ENCODE peak calls at places on chromosome 16, in nine cellular contexts. M is RWPE1, B is lung, V is lower lobe of right lung, A is sigmoid colon, J is heart right ventricle, Y is heart left ventricle, Q is upper lobe of right lung, P is uterus. O is an unnamed sample.

GRCh38 chr16:87792205-87792565 is 26.4 kb upstream of the KLHDC4 start:
- DNase-seq in M (no peak), B (no peak), V (no peak), A (no peak), J (no peak), Y (no peak), Q (no peak), P (no peak), O (no peak)

GRCh38 chr16:12758031-12758669 is 45.5 kb downstream of the CPPED1 start:
- DNase-seq in M (no peak), B (no peak), V (no peak), A (no peak), J (no peak), Y (no peak), Q (no peak), P (no peak), O (no peak)

GRCh38 chr16:3938471-3938842 is 57.9 kb upstream of the CREBBP start:
- DNase-seq in M (no peak), B (no peak), V (no peak), A (peak), J (no peak), Y (no peak), Q (peak), P (no peak), O (no peak)

GRCh38 chr16:70634861-70635260 is 11.5 kb upstream of the IL34 start:
- DNase-seq in M (no peak), B (no peak), V (no peak), A (no peak), J (no peak), Y (no peak), Q (no peak), P (no peak), O (no peak)

GRCh38 chr16:65876200-65876498 is 490.3 kb upstream of the CDH5 start:
- DNase-seq in M (no peak), B (no peak), V (no peak), A (no peak), J (no peak), Y (no peak), Q (no peak), P (no peak), O (no peak)

GRCh38 chr16:4511441-4512082 is 27.0 kb downstream of the CDIP1 start:
- DNase-seq in M (peak), B (peak), V (no peak), A (no peak), J (peak), Y (peak), Q (no peak), P (no peak), O (no peak)

GRCh38 chr16:21643787-21644186 is 8.6 kb downstream of the IGSF6 start:
- DNase-seq in M (no peak), B (no peak), V (no peak), A (no peak), J (no peak), Y (no peak), Q (no peak), P (no peak), O (no peak)

GRCh38 chr16:60203525-60204124 is 1469.5 kb upstream of the GOT2 start:
- DNase-seq in M (peak), B (no peak), V (no peak), A (no peak), J (no peak), Y (no peak), Q (no peak), P (no peak), O (no peak)

GRCh38 chr16:3501783-3502400 is 1.1 kb downstream of the CLUAP1 start:
- DNase-seq in M (no peak), B (no peak), V (peak), A (peak), J (no peak), Y (no peak), Q (peak), P (no peak), O (no peak)

GRCh38 chr16:9256196-9256595 is 164.8 kb downstream of the HAPSTR1 start:
- DNase-seq in M (peak), B (no peak), V (peak), A (no peak), J (peak), Y (no peak), Q (no peak), P (no peak), O (no peak)

GRCh38 chr16:10078541-10078949 is 103.7 kb downstream of the GRIN2A start:
- DNase-seq in M (no peak), B (no peak), V (no peak), A (no peak), J (no peak), Y (no peak), Q (no peak), P (no peak), O (no peak)

GRCh38 chr16:70523013-70523620 is at the start of gene COG4:
- DNase-seq in M (peak), B (peak), V (peak), A (peak), J (peak), Y (peak), Q (peak), P (peak), O (peak)

GRCh38 chr16:11128211-11129123 is 127.5 kb downstream of the SOCS1 start:
- DNase-seq in M (no peak), B (no peak), V (no peak), A (peak), J (peak), Y (peak), Q (no peak), P (peak), O (no peak)

GRCh38 chr16:83808573-83809014 is 816 bp downstream of the HSBP1 start:
- DNase-seq in M (no peak), B (no peak), V (no peak), A (no peak), J (no peak), Y (no peak), Q (no peak), P (no peak), O (no peak)

GRCh38 chr16:25978227-25978626 is 286.5 kb downstream of the HS3ST4 start:
- DNase-seq in M (no peak), B (no peak), V (no peak), A (no peak), J (no peak), Y (no peak), Q (no peak), P (no peak), O (no peak)

DNA sequence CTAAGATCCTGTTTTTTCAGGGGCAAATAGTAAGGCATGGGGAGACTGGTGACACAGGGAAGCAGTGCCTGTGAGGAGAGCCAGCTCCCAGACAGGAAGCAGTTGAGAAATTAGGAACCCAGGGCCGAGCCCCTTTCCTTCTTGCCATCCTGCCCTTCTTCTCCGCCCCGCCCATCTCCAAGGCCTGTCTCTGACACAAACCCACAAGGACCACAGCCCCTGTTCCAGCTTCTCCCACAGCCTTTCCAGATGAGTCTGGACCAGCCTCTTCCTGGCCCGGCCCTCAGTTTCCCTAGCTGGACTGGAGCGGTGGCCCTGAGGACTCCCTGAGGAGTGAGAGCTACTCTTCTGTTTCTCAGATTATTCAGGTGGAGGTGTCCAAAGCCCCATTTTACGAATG is 9.9 kb downstream of the CCDC102A start:
- DNase-seq in M (no peak), B (no peak), V (no peak), A (no peak), J (no peak), Y (no peak), Q (no peak), P (no peak), O (no peak)
- H3K27ac ChIP-seq in M (no peak), B (no peak), V (no peak), A (no peak), J (no peak), Y (no peak), Q (no peak), P (no peak), O (no peak)

GRCh38 chr16:27374231-27374793 is 27.7 kb upstream of the IL21R start:
- DNase-seq in M (no peak), B (no peak), V (no peak), A (no peak), J (no peak), Y (peak), Q (no peak), P (no peak), O (no peak)
- H3K27ac ChIP-seq in M (no peak), B (no peak), V (peak), A (no peak), J (no peak), Y (no peak), Q (peak), P (peak), O (no peak)

GRCh38 chr16:29009050-29009837 is 24.4 kb downstream of the LAT start:
- DNase-seq in M (no peak), B (no peak), V (no peak), A (no peak), J (no peak), Y (no peak), Q (no peak), P (no peak), O (no peak)
- H3K27ac ChIP-seq in M (no peak), B (no peak), V (no peak), A (no peak), J (no peak), Y (no peak), Q (no peak), P (no peak), O (no peak)

DNA sequence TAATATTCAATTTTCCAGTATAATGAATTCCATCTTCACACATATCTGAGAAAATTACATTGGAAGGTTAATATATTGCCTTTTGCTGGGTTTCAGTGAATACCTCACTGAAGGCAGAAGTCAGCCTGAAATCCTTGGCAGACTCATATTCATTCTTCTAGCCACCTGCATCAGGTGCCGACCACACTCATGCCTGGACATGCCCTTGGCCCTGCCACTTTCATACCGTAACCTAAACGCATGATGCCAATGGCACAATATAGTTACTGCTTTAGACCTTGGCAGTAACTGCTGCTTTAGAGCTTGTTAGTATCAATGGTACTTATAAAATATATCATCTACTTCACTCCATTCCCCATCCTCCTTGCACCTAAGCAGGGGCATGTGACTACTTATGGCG is 817.6 kb upstream of the CDH8 start:
- DNase-seq in M (peak), B (no peak), V (no peak), A (no peak), J (no peak), Y (no peak), Q (no peak), P (no peak), O (no peak)
- H3K27ac ChIP-seq in M (no peak), B (no peak), V (no peak), A (no peak), J (no peak), Y (no peak), Q (no peak), P (no peak), O (no peak)

GRCh38 chr16:67924140-67924906 is 7.3 kb downstream of the CTRL start:
- DNase-seq in M (no peak), B (no peak), V (no peak), A (no peak), J (no peak), Y (no peak), Q (no peak), P (no peak), O (no peak)
- H3K27ac ChIP-seq in M (peak), B (peak), V (no peak), A (no peak), J (no peak), Y (no peak), Q (no peak), P (no peak), O (no peak)

GRCh38 chr16:85524365-85524629 is 88.8 kb upstream of the GSE1 start:
- DNase-seq in M (no peak), B (no peak), V (peak), A (no peak), J (no peak), Y (no peak), Q (no peak), P (no peak), O (no peak)
- H3K27ac ChIP-seq in M (peak), B (no peak), V (peak), A (no peak), J (no peak), Y (peak), Q (peak), P (no peak), O (peak)

GRCh38 chr16:74633686-74634085 is 26.8 kb upstream of the GLG1 start:
- DNase-seq in M (no peak), B (no peak), V (no peak), A (no peak), J (no peak), Y (no peak), Q (peak), P (no peak), O (no peak)
- H3K27ac ChIP-seq in M (no peak), B (no peak), V (no peak), A (no peak), J (no peak), Y (no peak), Q (no peak), P (no peak), O (no peak)

GRCh38 chr16:50697421-50697715 is 4.0 kb downstream of the NOD2 start:
- DNase-seq in M (no peak), B (no peak), V (no peak), A (no peak), J (no peak), Y (no peak), Q (no peak), P (no peak), O (no peak)

GRCh38 chr16:50696126-50696525 is 2.7 kb downstream of the NOD2 start:
- DNase-seq in M (no peak), B (no peak), V (no peak), A (no peak), J (no peak), Y (no peak), Q (no peak), P (no peak), O (no peak)

GRCh38 chr16:50696575-50697420 is 3.4 kb downstream of the NOD2 start:
- DNase-seq in M (peak), B (peak), V (peak), A (peak), J (peak), Y (peak), Q (peak), P (peak), O (peak)

GRCh38 chr16:50699345-50700159 is 6.1 kb downstream of the NOD2 start:
- DNase-seq in M (peak), B (no peak), V (no peak), A (no peak), J (no peak), Y (no peak), Q (no peak), P (no peak), O (peak)

GRCh38 chr16:50697881-50698767 is 4.7 kb downstream of the NOD2 start:
- DNase-seq in M (no peak), B (no peak), V (no peak), A (no peak), J (no peak), Y (peak), Q (no peak), P (peak), O (no peak)
- H3K27ac ChIP-seq in M (peak), B (peak), V (peak), A (peak), J (peak), Y (peak), Q (peak), P (peak), O (peak)

DNA sequence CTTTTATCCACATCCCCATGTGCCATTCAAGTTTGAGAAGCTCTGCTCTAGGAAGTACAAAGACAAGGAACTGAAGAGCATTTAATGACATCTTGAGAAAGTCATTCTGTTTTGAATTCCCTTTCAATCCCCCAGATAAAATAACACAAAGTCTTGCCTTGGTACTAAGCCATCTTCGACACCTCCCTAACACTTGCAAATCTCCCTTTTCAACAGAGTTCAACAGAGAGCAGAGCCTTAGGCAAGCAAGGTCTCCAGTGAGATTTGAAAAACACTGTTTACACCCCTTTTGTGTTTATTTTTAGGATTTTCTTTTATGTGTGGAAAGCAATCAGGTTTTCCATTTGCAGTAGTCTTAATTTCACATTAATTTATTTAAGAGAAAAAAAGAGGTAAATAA is 13.6 kb downstream of the TOX3 start:
- DNase-seq in M (no peak), B (no peak), V (no peak), A (no peak), J (no peak), Y (no peak), Q (no peak), P (no peak), O (no peak)
- H3K27ac ChIP-seq in M (no peak), B (no peak), V (no peak), A (no peak), J (no peak), Y (no peak), Q (no peak), P (no peak), O (no peak)